ENCODE peak calls at places on chromosomes 1 and 21, in six cellular contexts. One of them, this sample, is unnamed.

GRCh38 chr1:34977210-34977471 is 8.0 kb downstream of the TMEM35B start:
- DNase-seq in fibroblast of mammary gland: no peak
- DNase-seq in AG04450: no peak
- DNase-seq in stomach: no peak
- DNase-seq in GM12864: no peak
- DNase-seq in HFF-Myc: no peak
- DNase-seq in this sample: no peak

GRCh38 chr1:63255153-63255552 is 67.2 kb upstream of the FOXD3 start:
- DNase-seq in HFF-Myc: no peak
- DNase-seq in GM12864: no peak
- DNase-seq in AG04450: no peak
- DNase-seq in stomach: no peak
- DNase-seq in fibroblast of mammary gland: peak; percentile 9
- DNase-seq in this sample: no peak

GRCh38 chr1:246577720-246578106 is 11.5 kb downstream of the CNST start:
- DNase-seq in stomach: no peak
- DNase-seq in AG04450: no peak
- DNase-seq in GM12864: no peak
- DNase-seq in fibroblast of mammary gland: no peak
- DNase-seq in HFF-Myc: no peak
- DNase-seq in this sample: no peak

GRCh38 chr1:93028542-93028941 is 50.5 kb upstream of the MTF2 start:
- DNase-seq in stomach: no peak
- DNase-seq in fibroblast of mammary gland: no peak
- DNase-seq in AG04450: no peak
- DNase-seq in GM12864: no peak
- DNase-seq in HFF-Myc: no peak
- DNase-seq in this sample: no peak

GRCh38 chr1:202964755-202965440 is 2.2 kb downstream of the CYB5R1 start:
- DNase-seq in AG04450: no peak
- DNase-seq in GM12864: no peak
- DNase-seq in fibroblast of mammary gland: no peak
- DNase-seq in stomach: peak; percentile 75
- DNase-seq in HFF-Myc: no peak
- DNase-seq in this sample: no peak

GRCh38 chr1:153684892-153685291 is 6.4 kb downstream of the NPR1 start:
- DNase-seq in HFF-Myc: no peak
- DNase-seq in stomach: no peak
- DNase-seq in GM12864: no peak
- DNase-seq in AG04450: no peak
- DNase-seq in fibroblast of mammary gland: no peak
- DNase-seq in this sample: no peak

GRCh38 chr1:147892216-147892615 is 10.4 kb upstream of the GJA8 start:
- DNase-seq in stomach: no peak
- DNase-seq in HFF-Myc: no peak
- DNase-seq in AG04450: no peak
- DNase-seq in GM12864: no peak
- DNase-seq in fibroblast of mammary gland: no peak
- DNase-seq in this sample: no peak

GRCh38 chr1:209585672-209586071 is 2.2 kb downstream of the CAMK1G start:
- DNase-seq in fibroblast of mammary gland: no peak
- DNase-seq in stomach: peak; percentile 65
- DNase-seq in HFF-Myc: no peak
- DNase-seq in AG04450: no peak
- DNase-seq in GM12864: no peak
- DNase-seq in this sample: no peak

GRCh38 chr1:48730164-48730864 is 46.4 kb downstream of the BEND5 start:
- DNase-seq in fibroblast of mammary gland: no peak
- DNase-seq in stomach: no peak
- DNase-seq in AG04450: no peak
- DNase-seq in HFF-Myc: no peak
- DNase-seq in GM12864: no peak
- DNase-seq in this sample: no peak

GRCh38 chr1:10599194-10599861 is 124.6 kb downstream of the PEX14 start:
- DNase-seq in fibroblast of mammary gland: peak; percentile 73
- DNase-seq in stomach: no peak
- DNase-seq in HFF-Myc: no peak
- DNase-seq in GM12864: no peak
- DNase-seq in AG04450: peak; percentile 61
- DNase-seq in this sample: no peak

GRCh38 chr1:39490596-39491145 is 765 bp upstream of the BMP8A start:
- DNase-seq in GM12864: no peak
- DNase-seq in fibroblast of mammary gland: no peak
- DNase-seq in AG04450: no peak
- DNase-seq in stomach: no peak
- DNase-seq in HFF-Myc: no peak
- DNase-seq in this sample: no peak

GRCh38 chr1:244896550-244896949 is 32.2 kb upstream of the HNRNPU start:
- DNase-seq in fibroblast of mammary gland: peak; percentile 61
- DNase-seq in stomach: no peak
- DNase-seq in GM12864: no peak
- DNase-seq in HFF-Myc: peak; percentile 25
- DNase-seq in AG04450: peak; percentile 54
- DNase-seq in this sample: no peak

GRCh38 chr1:27399251-27399885 is 6.9 kb downstream of the GPR3 start:
- DNase-seq in GM12864: no peak
- DNase-seq in fibroblast of mammary gland: no peak
- DNase-seq in AG04450: no peak
- DNase-seq in stomach: no peak
- DNase-seq in HFF-Myc: no peak
- DNase-seq in this sample: no peak

GRCh38 chr21:15730484-15731242 is 881 bp downstream of the USP25 start:
- DNase-seq in GM12864: no peak
- DNase-seq in stomach: no peak
- DNase-seq in fibroblast of mammary gland: no peak
- DNase-seq in AG04450: no peak
- DNase-seq in HFF-Myc: no peak
- DNase-seq in this sample: no peak

GRCh38 chr1:242847390-242847993 is 323.0 kb upstream of the PLD5 start:
- DNase-seq in GM12864: no peak
- DNase-seq in stomach: no peak
- DNase-seq in fibroblast of mammary gland: peak; percentile 6
- DNase-seq in AG04450: no peak
- DNase-seq in HFF-Myc: no peak
- DNase-seq in this sample: no peak

GRCh38 chr1:157085416-157085815 is 14.2 kb downstream of the ETV3L start:
- DNase-seq in AG04450: no peak
- DNase-seq in fibroblast of mammary gland: peak; percentile 25
- DNase-seq in GM12864: no peak
- DNase-seq in HFF-Myc: no peak
- DNase-seq in stomach: no peak
- DNase-seq in this sample: no peak

DNA sequence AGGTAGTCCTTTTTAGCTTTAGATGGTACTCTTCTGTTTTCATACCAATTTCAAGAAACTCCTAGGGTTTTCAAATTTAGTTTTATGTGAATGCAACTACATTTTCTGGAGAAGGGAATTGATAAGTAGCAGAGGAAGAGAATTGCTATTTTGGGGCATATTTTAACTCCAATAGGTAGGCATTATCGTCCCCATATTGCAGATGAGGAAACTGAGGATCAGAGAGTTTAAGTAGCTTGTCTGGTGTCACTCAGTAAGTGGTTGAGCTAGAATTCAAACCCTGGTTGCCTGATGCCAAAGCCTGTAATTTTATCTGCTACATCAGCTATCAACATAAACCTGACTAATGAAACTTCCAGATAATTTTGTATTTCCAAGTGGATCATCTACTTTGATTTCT is 1.9 kb downstream of the NFYC start:
- DNase-seq in GM12864: no peak
- DNase-seq in stomach: no peak
- DNase-seq in fibroblast of mammary gland: no peak
- DNase-seq in AG04450: no peak
- DNase-seq in HFF-Myc: no peak
- DNase-seq in this sample: no peak
- H3K4me3 ChIP-seq in GM12864: peak overlapping the region; percentile 99
- H3K4me3 ChIP-seq in stomach: no peak overlapping the region
- H3K4me3 ChIP-seq in fibroblast of mammary gland: no peak overlapping the region
- H3K4me3 ChIP-seq in AG04450: no peak overlapping the region
- H3K4me3 ChIP-seq in HFF-Myc: peak overlapping the region; percentile 81
- H3K4me3 ChIP-seq in this sample: peak overlapping the region; percentile 95

DNA sequence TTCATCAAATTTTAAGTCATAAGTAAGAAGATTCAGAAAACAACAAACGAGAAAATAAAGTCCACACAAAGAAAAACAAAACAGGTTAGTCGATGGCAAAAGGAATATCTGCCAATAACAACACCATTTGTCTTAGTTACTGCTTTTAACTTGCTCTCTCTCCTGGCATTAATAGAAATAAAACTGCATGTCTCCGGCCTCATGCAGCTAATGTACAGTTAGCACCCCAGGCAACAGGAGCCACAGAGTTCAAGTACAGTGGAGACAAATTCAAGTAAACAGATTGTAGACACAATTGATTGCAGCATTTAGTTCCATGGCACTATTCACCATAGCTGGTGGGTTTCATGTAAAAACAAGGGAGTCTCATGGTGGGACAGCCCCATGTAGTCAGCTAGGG is 33.5 kb downstream of the SUSD4 start:
- DNase-seq in GM12864: no peak
- DNase-seq in HFF-Myc: no peak
- DNase-seq in fibroblast of mammary gland: no peak
- DNase-seq in AG04450: no peak
- DNase-seq in stomach: no peak
- DNase-seq in this sample: no peak
- H3K4me3 ChIP-seq in GM12864: no peak overlapping the region
- H3K4me3 ChIP-seq in HFF-Myc: no peak overlapping the region
- H3K4me3 ChIP-seq in fibroblast of mammary gland: no peak overlapping the region
- H3K4me3 ChIP-seq in AG04450: no peak overlapping the region
- H3K4me3 ChIP-seq in stomach: no peak overlapping the region
- H3K4me3 ChIP-seq in this sample: no peak overlapping the region

DNA sequence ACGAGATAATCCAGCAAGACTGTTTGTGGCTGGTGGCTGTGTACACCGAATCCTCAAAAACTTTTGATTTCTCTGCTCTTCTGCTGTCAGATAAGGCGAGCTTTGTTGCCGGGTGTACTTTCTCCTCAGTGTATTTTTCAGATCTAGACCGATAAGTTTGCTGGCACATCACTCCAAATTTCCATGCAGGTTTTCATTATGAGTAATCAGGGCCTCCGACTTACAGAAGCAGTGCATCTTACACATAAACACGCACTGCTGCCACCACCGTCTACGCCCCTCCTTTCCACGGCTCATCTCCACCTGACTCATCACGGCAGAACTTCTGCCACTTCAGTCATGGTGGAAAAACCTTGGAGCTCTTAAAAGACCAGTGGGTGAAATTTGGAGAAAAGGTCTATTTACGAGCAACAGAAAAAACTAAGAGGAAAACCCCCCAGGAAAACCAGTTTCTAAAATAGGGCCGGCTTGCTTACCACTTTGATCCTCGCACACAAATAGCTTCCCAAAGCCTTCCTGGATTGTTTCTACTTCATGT is 7.7 kb downstream of the ZBTB21 start:
- DNase-seq in stomach: no peak
- DNase-seq in AG04450: peak; percentile 86
- DNase-seq in fibroblast of mammary gland: peak; percentile 95
- DNase-seq in HFF-Myc: peak; percentile 52
- DNase-seq in GM12864: peak; percentile 86
- DNase-seq in this sample: peak; percentile 86
- H3K4me3 ChIP-seq in stomach: no peak overlapping the region
- H3K4me3 ChIP-seq in AG04450: no peak overlapping the region
- H3K4me3 ChIP-seq in fibroblast of mammary gland: no peak overlapping the region
- H3K4me3 ChIP-seq in HFF-Myc: no peak overlapping the region
- H3K4me3 ChIP-seq in GM12864: peak overlapping the region; percentile 17
- H3K4me3 ChIP-seq in this sample: peak overlapping the region; percentile 50

GRCh38 chr1:47534040-47534328 is 96.1 kb downstream of the FOXD2 start:
- DNase-seq in AG04450: no peak
- DNase-seq in stomach: no peak
- DNase-seq in GM12864: no peak
- DNase-seq in fibroblast of mammary gland: no peak
- DNase-seq in HFF-Myc: no peak
- DNase-seq in this sample: no peak

GRCh38 chr1:47529520-47530098 is 91.8 kb downstream of the FOXD2 start:
- DNase-seq in AG04450: no peak
- DNase-seq in fibroblast of mammary gland: no peak
- DNase-seq in stomach: no peak
- DNase-seq in HFF-Myc: no peak
- DNase-seq in GM12864: no peak
- DNase-seq in this sample: no peak

GRCh38 chr1:47533176-47534039 is 95.6 kb downstream of the FOXD2 start:
- DNase-seq in fibroblast of mammary gland: peak; percentile 53
- DNase-seq in stomach: peak; percentile 35
- DNase-seq in GM12864: no peak
- DNase-seq in HFF-Myc: peak; percentile 57
- DNase-seq in AG04450: peak; percentile 29
- DNase-seq in this sample: no peak

GRCh38 chr1:47534417-47534816 is 96.6 kb downstream of the FOXD2 start:
- DNase-seq in GM12864: no peak
- DNase-seq in HFF-Myc: no peak
- DNase-seq in stomach: no peak
- DNase-seq in fibroblast of mammary gland: no peak
- DNase-seq in AG04450: no peak
- DNase-seq in this sample: no peak

GRCh38 chr1:47532831-47533175 is 95.0 kb downstream of the FOXD2 start:
- DNase-seq in stomach: no peak
- DNase-seq in fibroblast of mammary gland: no peak
- DNase-seq in AG04450: no peak
- DNase-seq in HFF-Myc: no peak
- DNase-seq in GM12864: no peak
- DNase-seq in this sample: no peak
- H3K4me3 ChIP-seq in stomach: peak overlapping the region; percentile 51
- H3K4me3 ChIP-seq in fibroblast of mammary gland: peak overlapping the region; percentile 34
- H3K4me3 ChIP-seq in AG04450: peak overlapping the region; percentile 51
- H3K4me3 ChIP-seq in HFF-Myc: peak overlapping the region; percentile 25
- H3K4me3 ChIP-seq in GM12864: no peak overlapping the region
- H3K4me3 ChIP-seq in this sample: no peak overlapping the region

This sample was measured in GM12878.